ENCODE peak calls at places on chromosomes 5 and 9, in four cellular contexts. Y is PC-9, G is adrenal gland, L is kidney. E is an unnamed sample.

GRCh38 chr9:130343445-130343918 is 77.9 kb downstream of the HMCN2 start:
- DNase-seq in Y (no peak), G (no peak), L (peak), E (no peak)

GRCh38 chr9:128703616-128704355 is 1.5 kb downstream of the PKN3 start:
- DNase-seq in Y (no peak), G (no peak), L (peak), E (peak)

GRCh38 chr5:150653762-150654158 is 7.3 kb upstream of the MYOZ3 start:
- DNase-seq in Y (no peak), G (no peak), L (no peak), E (no peak)

GRCh38 chr9:130768265-130768664 is 66.8 kb upstream of the ABL1 start:
- DNase-seq in Y (no peak), G (no peak), L (no peak), E (no peak)

GRCh38 chr5:160274483-160274931 is 37.9 kb downstream of the CCNJL start:
- DNase-seq in Y (no peak), G (no peak), L (peak), E (no peak)

GRCh38 chr5:16461782-16462181 is 3.8 kb downstream of the ZNF622 start:
- DNase-seq in Y (no peak), G (no peak), L (no peak), E (no peak)

GRCh38 chr9:114061830-114062474 is 16.1 kb downstream of the AMBP start:
- DNase-seq in Y (no peak), G (no peak), L (no peak), E (no peak)

GRCh38 chr5:54519083-54519541 is 1.6 kb downstream of the SNX18 start:
- DNase-seq in Y (no peak), G (no peak), L (peak), E (peak)

GRCh38 chr5:135206862-135207261 is 172.8 kb upstream of the PITX1 start:
- DNase-seq in Y (no peak), G (no peak), L (peak), E (peak)

DNA sequence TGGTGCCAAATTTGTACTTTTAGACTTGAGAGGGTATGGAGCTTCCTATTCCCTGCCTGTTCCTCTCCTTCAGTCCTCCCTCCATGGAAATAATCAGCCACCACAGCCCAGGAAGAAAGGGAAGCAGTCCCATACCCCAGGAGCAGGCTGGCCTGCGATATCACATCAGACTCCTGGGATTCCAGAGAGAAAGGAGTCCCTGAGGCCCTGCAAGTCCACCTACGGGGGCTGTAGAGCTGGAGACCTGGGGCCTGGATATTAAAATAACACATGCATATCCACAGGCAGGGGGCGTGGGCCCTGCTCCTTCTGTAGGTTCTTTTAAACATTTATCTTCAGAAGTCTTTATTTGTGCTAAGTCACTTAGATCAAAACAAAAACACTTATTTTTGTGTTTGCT is 117.2 kb downstream of the TMEM174 start:
- DNase-seq in Y (no peak), G (no peak), L (no peak), E (no peak)
- TF ChIP-seq CTCF in Y (no peak), G (no peak), L (no peak), E (no peak)

GRCh38 chr5:86675311-86675710 is 57.6 kb downstream of the COX7C start:
- DNase-seq in Y (no peak), G (no peak), L (no peak), E (no peak)
- H3K27ac ChIP-seq in Y (no peak), G (no peak), L (no peak), E (no peak)

DNA sequence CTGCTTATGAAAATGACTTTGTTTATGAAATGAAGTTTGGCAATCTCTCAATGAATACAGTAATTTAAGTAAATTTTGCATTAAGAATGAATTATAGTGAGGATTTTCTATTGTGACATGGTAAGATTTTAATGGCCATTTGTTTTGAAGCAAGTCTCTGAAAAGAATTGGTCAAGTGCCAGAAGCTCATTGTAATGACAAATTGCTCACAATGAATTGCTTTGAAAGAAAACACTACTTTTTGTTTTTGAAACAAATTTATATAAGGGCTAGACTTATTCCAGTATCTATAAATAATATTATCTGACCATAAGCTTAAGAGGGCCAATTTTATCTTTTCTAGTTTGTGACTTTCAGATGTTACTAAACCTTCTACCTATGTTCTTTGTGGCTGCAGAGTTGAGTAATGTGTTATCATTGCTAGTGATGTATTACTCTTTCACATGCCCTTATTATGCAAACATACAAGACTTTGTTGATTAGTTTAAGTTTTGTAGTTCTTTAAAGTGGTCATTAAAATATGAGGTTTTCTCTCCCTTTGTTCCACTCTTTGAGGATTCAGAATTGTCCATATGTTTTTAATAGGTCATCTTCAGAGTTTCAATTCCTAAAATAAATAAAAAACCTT is 93.0 kb upstream of the ZNF608 start:
- DNase-seq in Y (no peak), G (no peak), L (no peak), E (no peak)
- H3K4me3 ChIP-seq in Y (no peak), G (no peak), L (no peak), E (no peak)

GRCh38 chr9:136324501-136325300 is 2.6 kb upstream of the GPSM1 start:
- DNase-seq in Y (peak), G (no peak), L (peak), E (no peak)
- TF ChIP-seq CTCF in Y (no peak), G (no peak), L (no peak), E (no peak)

GRCh38 chr9:33455952-33456351 is 8.6 kb upstream of the AQP3 start:
- DNase-seq in Y (no peak), G (no peak), L (no peak), E (no peak)

GRCh38 chr9:33452828-33453271 is 5.5 kb upstream of the AQP3 start:
- DNase-seq in Y (peak), G (peak), L (peak), E (no peak)

GRCh38 chr9:33450747-33451146 is 3.4 kb upstream of the AQP3 start:
- DNase-seq in Y (no peak), G (no peak), L (no peak), E (no peak)

GRCh38 chr9:33453286-33453882 is 6.0 kb upstream of the AQP3 start:
- DNase-seq in Y (no peak), G (no peak), L (no peak), E (no peak)

DNA sequence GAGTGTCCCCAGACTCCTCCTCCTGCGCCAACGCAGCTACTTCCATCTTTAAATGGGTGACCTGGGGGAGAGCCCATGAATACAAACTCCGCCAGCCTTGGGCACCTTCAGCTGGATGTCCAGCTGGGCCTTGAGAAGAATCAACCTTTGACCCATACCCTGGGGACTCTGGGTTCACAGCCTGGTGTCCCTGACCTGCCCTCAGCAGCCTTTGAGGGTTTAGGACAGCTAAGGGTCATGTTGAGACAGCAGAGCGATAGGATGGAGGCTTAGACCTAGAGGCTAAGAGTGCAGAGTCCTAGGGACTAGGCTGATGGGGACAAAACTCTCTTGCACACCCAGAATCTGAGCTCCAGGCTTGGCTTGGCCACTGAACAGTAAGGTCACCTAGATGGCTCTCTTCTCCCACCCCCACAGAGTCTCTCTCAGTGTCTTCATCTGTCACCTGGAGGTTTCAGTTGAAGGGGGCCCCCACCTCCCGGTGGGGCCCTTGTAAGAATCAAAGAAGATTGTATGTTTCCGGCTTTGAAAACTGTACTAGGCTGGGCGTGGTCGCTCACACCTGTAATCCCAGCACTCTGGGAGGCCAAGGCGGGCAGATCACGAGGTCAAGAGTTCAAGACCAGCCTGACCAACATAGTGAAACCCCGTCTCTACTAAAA is 6.7 kb upstream of the AQP3 start:
- DNase-seq in Y (no peak), G (no peak), L (no peak), E (no peak)
- H3K27ac ChIP-seq in Y (no peak), G (no peak), L (no peak), E (no peak)

GRCh38 chr9:37407468-37407867 is 15.0 kb upstream of the GRHPR start:
- DNase-seq in Y (no peak), G (no peak), L (no peak), E (no peak)
- H3K4me3 ChIP-seq in Y (no peak), G (no peak), L (no peak), E (no peak)